ENCODE peak calls at places on chromosome 11, in ten cellular contexts. One of them, this sample, is unnamed.

GRCh38 chr11:78350646-78351165 is 66.9 kb downstream of the GAB2 start:
- DNase-seq in breast epithelium: no peak
- DNase-seq in NCI-H1436 treated with DMSO at 0.1 percent for 48 hours: no peak
- DNase-seq in Calu3: no peak
- DNase-seq in GM12865: no peak
- DNase-seq in transverse colon: no peak
- DNase-seq in NCI-H1694: no peak
- DNase-seq in sciatic nerve: no peak
- DNase-seq in COR-L47: no peak
- DNase-seq in heart left ventricle: peak; percentile 52
- DNase-seq in this sample: peak; percentile 58

GRCh38 chr11:64694821-64695365 is 28.1 kb downstream of the NRXN2 start:
- DNase-seq in breast epithelium: no peak
- DNase-seq in NCI-H1436 treated with DMSO at 0.1 percent for 48 hours: no peak
- DNase-seq in Calu3: no peak
- DNase-seq in GM12865: peak; percentile 59
- DNase-seq in transverse colon: no peak
- DNase-seq in NCI-H1694: peak; percentile 9
- DNase-seq in sciatic nerve: no peak
- DNase-seq in COR-L47: peak; percentile 71
- DNase-seq in heart left ventricle: no peak
- DNase-seq in this sample: no peak

GRCh38 chr11:87347860-87348259 is 310.1 kb downstream of the TMEM135 start:
- DNase-seq in breast epithelium: no peak
- DNase-seq in NCI-H1436 treated with DMSO at 0.1 percent for 48 hours: no peak
- DNase-seq in Calu3: no peak
- DNase-seq in GM12865: no peak
- DNase-seq in transverse colon: no peak
- DNase-seq in NCI-H1694: no peak
- DNase-seq in sciatic nerve: no peak
- DNase-seq in COR-L47: no peak
- DNase-seq in heart left ventricle: no peak
- DNase-seq in this sample: no peak

GRCh38 chr11:3786781-3787428 is 10.4 kb downstream of the NUP98 start:
- DNase-seq in breast epithelium: no peak
- DNase-seq in NCI-H1436 treated with DMSO at 0.1 percent for 48 hours: no peak
- DNase-seq in Calu3: no peak
- DNase-seq in GM12865: no peak
- DNase-seq in transverse colon: no peak
- DNase-seq in NCI-H1694: no peak
- DNase-seq in sciatic nerve: no peak
- DNase-seq in COR-L47: no peak
- DNase-seq in heart left ventricle: no peak
- DNase-seq in this sample: no peak

GRCh38 chr11:93832780-93833179 is 17.6 kb downstream of the VSTM5 start:
- DNase-seq in breast epithelium: no peak
- DNase-seq in NCI-H1436 treated with DMSO at 0.1 percent for 48 hours: no peak
- DNase-seq in Calu3: no peak
- DNase-seq in GM12865: no peak
- DNase-seq in transverse colon: no peak
- DNase-seq in NCI-H1694: no peak
- DNase-seq in sciatic nerve: no peak
- DNase-seq in COR-L47: no peak
- DNase-seq in heart left ventricle: no peak
- DNase-seq in this sample: no peak

GRCh38 chr11:25859776-25860175 is 472.2 kb upstream of the ANO3 start:
- DNase-seq in breast epithelium: no peak
- DNase-seq in NCI-H1436 treated with DMSO at 0.1 percent for 48 hours: no peak
- DNase-seq in Calu3: no peak
- DNase-seq in GM12865: no peak
- DNase-seq in transverse colon: no peak
- DNase-seq in NCI-H1694: no peak
- DNase-seq in sciatic nerve: no peak
- DNase-seq in COR-L47: no peak
- DNase-seq in heart left ventricle: no peak
- DNase-seq in this sample: no peak

GRCh38 chr11:65555693-65556231 is 2.4 kb downstream of the LTBP3 start:
- DNase-seq in breast epithelium: no peak
- DNase-seq in NCI-H1436 treated with DMSO at 0.1 percent for 48 hours: no peak
- DNase-seq in Calu3: peak; percentile 89
- DNase-seq in GM12865: no peak
- DNase-seq in transverse colon: no peak
- DNase-seq in NCI-H1694: no peak
- DNase-seq in sciatic nerve: peak; percentile 71
- DNase-seq in COR-L47: no peak
- DNase-seq in heart left ventricle: peak; percentile 55
- DNase-seq in this sample: peak; percentile 93

GRCh38 chr11:20450829-20451228 is 63.3 kb downstream of the PRMT3 start:
- DNase-seq in breast epithelium: no peak
- DNase-seq in NCI-H1436 treated with DMSO at 0.1 percent for 48 hours: no peak
- DNase-seq in Calu3: no peak
- DNase-seq in GM12865: no peak
- DNase-seq in transverse colon: no peak
- DNase-seq in NCI-H1694: no peak
- DNase-seq in sciatic nerve: no peak
- DNase-seq in COR-L47: no peak
- DNase-seq in heart left ventricle: no peak
- DNase-seq in this sample: no peak

GRCh38 chr11:65642014-65642671 is 4.2 kb downstream of the SIPA1 start:
- DNase-seq in breast epithelium: no peak
- DNase-seq in NCI-H1436 treated with DMSO at 0.1 percent for 48 hours: no peak
- DNase-seq in Calu3: no peak
- DNase-seq in GM12865: no peak
- DNase-seq in transverse colon: no peak
- DNase-seq in NCI-H1694: no peak
- DNase-seq in sciatic nerve: no peak
- DNase-seq in COR-L47: no peak
- DNase-seq in heart left ventricle: no peak
- DNase-seq in this sample: no peak

GRCh38 chr11:33521384-33521783 is 179.2 kb downstream of the C11orf91 start:
- DNase-seq in breast epithelium: no peak
- DNase-seq in NCI-H1436 treated with DMSO at 0.1 percent for 48 hours: no peak
- DNase-seq in Calu3: no peak
- DNase-seq in GM12865: no peak
- DNase-seq in transverse colon: no peak
- DNase-seq in NCI-H1694: no peak
- DNase-seq in sciatic nerve: no peak
- DNase-seq in COR-L47: no peak
- DNase-seq in heart left ventricle: no peak
- DNase-seq in this sample: no peak

GRCh38 chr11:104876838-104877500 is 21.3 kb downstream of the CASP12 start:
- DNase-seq in breast epithelium: no peak
- DNase-seq in NCI-H1436 treated with DMSO at 0.1 percent for 48 hours: no peak
- DNase-seq in Calu3: no peak
- DNase-seq in GM12865: peak; percentile 22
- DNase-seq in transverse colon: no peak
- DNase-seq in NCI-H1694: no peak
- DNase-seq in sciatic nerve: no peak
- DNase-seq in COR-L47: no peak
- DNase-seq in heart left ventricle: no peak
- DNase-seq in this sample: no peak

GRCh38 chr11:104146421-104146820 is 17.5 kb downstream of the PDGFD start:
- DNase-seq in breast epithelium: no peak
- DNase-seq in NCI-H1436 treated with DMSO at 0.1 percent for 48 hours: no peak
- DNase-seq in Calu3: no peak
- DNase-seq in GM12865: no peak
- DNase-seq in transverse colon: no peak
- DNase-seq in NCI-H1694: no peak
- DNase-seq in sciatic nerve: no peak
- DNase-seq in COR-L47: peak; percentile 15
- DNase-seq in heart left ventricle: no peak
- DNase-seq in this sample: peak; percentile 37

GRCh38 chr11:129115652-129116585 is 76.2 kb downstream of the ARHGAP32 start:
- DNase-seq in breast epithelium: no peak
- DNase-seq in NCI-H1436 treated with DMSO at 0.1 percent for 48 hours: no peak
- DNase-seq in Calu3: no peak
- DNase-seq in GM12865: no peak
- DNase-seq in transverse colon: no peak
- DNase-seq in NCI-H1694: no peak
- DNase-seq in sciatic nerve: no peak
- DNase-seq in COR-L47: no peak
- DNase-seq in heart left ventricle: no peak
- DNase-seq in this sample: peak; percentile 36

GRCh38 chr11:47886096-47886495 is 37.9 kb upstream of the NUP160 start:
- DNase-seq in breast epithelium: no peak
- DNase-seq in NCI-H1436 treated with DMSO at 0.1 percent for 48 hours: no peak
- DNase-seq in Calu3: no peak
- DNase-seq in GM12865: no peak
- DNase-seq in transverse colon: no peak
- DNase-seq in NCI-H1694: no peak
- DNase-seq in sciatic nerve: no peak
- DNase-seq in COR-L47: no peak
- DNase-seq in heart left ventricle: no peak
- DNase-seq in this sample: peak; percentile 57